ENCODE peak calls at places on chromosomes 7 and 10, in four cellular contexts. B, Q, O and N are unnamed samples.

GRCh38 chr7:131436384-131436783 is 108.7 kb downstream of the MKLN1 start:
- DNase-seq in B (no peak), Q (no peak), O (no peak), N (no peak)

GRCh38 chr7:2959828-2960599 is 83.7 kb downstream of the CARD11 start:
- DNase-seq in O (no peak), Q (no peak), B (no peak), N (no peak)

GRCh38 chr7:143979999-143980398 is 20.1 kb upstream of the OR6B1 start:
- DNase-seq in Q (no peak), B (no peak), O (peak; percentile 29), N (no peak)

GRCh38 chr10:86194684-86195083 is 171.9 kb downstream of the GRID1 start:
- DNase-seq in O (no peak), Q (no peak), B (no peak), N (no peak)

GRCh38 chr10:64271983-64272382 is 750.8 kb downstream of the REEP3 start:
- DNase-seq in B (no peak), Q (no peak), O (peak; percentile 19), N (no peak)

GRCh38 chr10:98196985-98197384 is 62.5 kb downstream of the R3HCC1L start:
- DNase-seq in Q (no peak), B (no peak), O (no peak), N (no peak)

GRCh38 chr10:123974406-123974805 is 82.8 kb upstream of the CPXM2 start:
- DNase-seq in O (peak; percentile 91), Q (no peak), B (no peak), N (no peak)

GRCh38 chr7:33950047-33950714 is 44.8 kb downstream of the BMPER start:
- DNase-seq in Q (no peak), O (no peak), B (no peak), N (no peak)

GRCh38 chr10:20622522-20623270 is 274.4 kb downstream of the NEBL start:
- DNase-seq in Q (no peak), B (peak; percentile 6), O (no peak), N (no peak)

GRCh38 chr7:33774762-33775523 is 130.4 kb upstream of the BMPER start:
- DNase-seq in Q (no peak), O (no peak), B (no peak), N (no peak)

GRCh38 chr10:88361494-88361893 is 221.6 kb downstream of the RNLS start:
- DNase-seq in O (no peak), B (no peak), Q (no peak), N (no peak)

GRCh38 chr7:119270045-119270464 is 1002.9 kb upstream of the KCND2 start:
- DNase-seq in Q (peak; percentile 23), O (peak; percentile 42), B (peak; percentile 66), N (peak; percentile 3)

GRCh38 chr10:58813573-58813972 is 300.9 kb downstream of the BICC1 start:
- DNase-seq in Q (no peak), B (peak; percentile 73), O (no peak), N (no peak)

GRCh38 chr7:491292-491957 is 28.2 kb downstream of the PDGFA start:
- DNase-seq in B (peak; percentile 48), O (no peak), Q (no peak), N (no peak)

GRCh38 chr7:259751-260405 is 30.1 kb upstream of the FOXL3 start:
- DNase-seq in O (no peak), B (no peak), Q (no peak), N (no peak)

GRCh38 chr10:110392121-110392859 is 87.6 kb upstream of the SMNDC1 start:
- DNase-seq in O (no peak), Q (no peak), B (no peak), N (no peak)

GRCh38 chr10:42975558-42976352 is 101.1 kb upstream of the RET start:
- DNase-seq in B (peak; percentile 20), Q (no peak), O (no peak), N (peak; percentile 18)

GRCh38 chr7:45088821-45089313 is at the start of gene NACAD:
- DNase-seq in B (no peak), Q (no peak), O (peak; percentile 83), N (peak; percentile 29)

GRCh38 chr10:79403441-79404230 is 41.8 kb downstream of the ZCCHC24 start:
- DNase-seq in O (no peak), Q (no peak), B (peak; percentile 87), N (no peak)

GRCh38 chr7:125924037-125924436 is 994.4 kb upstream of the POT1 start:
- DNase-seq in B (no peak), O (no peak), Q (no peak), N (no peak)

GRCh38 chr10:23742368-23742767 is 303.5 kb downstream of the OTUD1 start:
- DNase-seq in Q (no peak), O (no peak), B (no peak), N (no peak)

GRCh38 chr7:120981117-120981516 is 7.4 kb upstream of the CPED1 start:
- DNase-seq in B (no peak), Q (no peak), O (no peak), N (no peak)

DNA sequence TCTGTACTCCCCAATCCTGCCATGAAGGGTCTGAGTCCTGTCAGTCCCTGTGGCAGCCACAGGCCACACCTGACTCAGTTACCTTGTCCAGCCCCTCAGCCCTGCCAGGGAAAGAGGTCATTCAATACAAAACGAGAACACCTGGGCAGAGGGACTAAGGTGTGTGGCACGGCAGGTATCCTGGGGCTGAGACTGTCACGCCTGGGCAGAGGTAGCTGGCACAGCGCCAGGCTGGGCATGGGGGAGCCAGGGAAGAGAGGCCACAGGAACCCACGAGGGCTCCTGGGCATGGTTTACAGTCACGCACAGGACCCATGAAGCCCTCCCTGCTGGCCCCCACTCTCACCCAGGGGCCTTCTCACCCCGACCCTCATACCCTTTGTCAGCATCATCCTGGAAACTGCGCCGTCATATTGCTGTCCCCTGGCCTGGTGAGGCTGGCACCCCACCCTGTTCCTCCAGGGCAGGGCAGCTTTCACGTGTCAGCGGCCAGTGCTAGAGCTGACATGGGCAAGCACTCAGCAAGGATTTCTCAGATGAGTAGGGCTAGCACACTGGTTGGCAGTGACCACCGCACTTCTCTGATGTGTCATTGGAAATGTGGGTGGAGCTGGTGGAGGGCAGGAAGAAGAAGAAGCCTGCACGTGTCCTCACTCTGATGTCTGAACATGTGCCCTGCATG is 42.7 kb downstream of the LRRC18 start:
- DNase-seq in Q (no peak), B (no peak), O (no peak), N (no peak)
- TF ChIP-seq USF2 in Q (no peak), B (no peak), O (no peak), N (no peak)

DNA sequence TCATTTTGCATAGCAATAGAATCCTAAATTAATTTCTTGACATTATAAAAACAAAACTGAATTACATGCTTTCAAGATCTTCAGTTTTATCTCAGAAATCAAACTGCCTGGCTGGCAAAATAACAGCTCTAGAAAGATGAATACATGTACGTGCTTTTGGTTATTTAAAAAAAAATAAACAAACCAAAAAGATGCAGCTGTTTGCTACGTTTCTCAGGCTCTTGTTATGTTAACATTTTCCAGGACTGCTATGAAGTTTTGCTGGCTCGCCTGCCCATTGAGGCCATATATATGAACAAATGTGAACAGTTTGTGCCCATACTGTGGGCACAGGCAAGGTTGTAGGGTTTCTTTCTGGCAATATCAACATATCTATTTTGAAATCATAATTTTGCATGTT is 86.6 kb downstream of the ODAD2 start:
- DNase-seq in B (no peak), Q (no peak), O (no peak), N (no peak)
- TF ChIP-seq PHF8 in B (no peak), Q (no peak), O (no peak), N (no peak)

GRCh38 chr7:81158189-81158588 is 239.3 kb upstream of the SEMA3C start:
- DNase-seq in Q (no peak), B (no peak), O (no peak), N (no peak)
- TF ChIP-seq EP300 in Q (no peak), B (no peak), O (no peak), N (no peak)

DNA sequence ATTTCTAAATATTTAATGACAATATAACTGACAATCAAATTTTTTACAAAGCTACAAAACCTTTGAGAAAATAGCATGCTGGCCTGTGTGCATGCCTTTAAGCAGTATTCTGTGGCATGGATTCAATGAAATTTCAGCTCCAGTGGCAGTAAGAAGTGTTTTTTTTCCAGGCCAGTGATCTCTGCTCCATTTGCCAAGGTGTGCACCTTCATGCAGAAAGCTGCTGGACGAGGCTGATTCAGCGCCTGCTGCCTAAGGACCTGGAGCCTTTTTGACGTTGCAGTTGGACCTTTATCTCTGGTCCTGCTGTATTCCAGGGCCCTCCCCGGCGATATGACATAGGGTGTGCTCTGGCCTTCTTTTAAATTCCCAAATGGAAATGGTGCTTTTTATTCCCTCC is 26.6 kb downstream of the VWC2 start:
- DNase-seq in O (no peak), B (no peak), Q (no peak), N (no peak)
- TF ChIP-seq USF2 in O (no peak), B (no peak), Q (no peak), N (no peak)

GRCh38 chr7:35889001-35889400 is 88.1 kb downstream of the SEPTIN7 start:
- DNase-seq in Q (no peak), O (no peak), B (no peak), N (no peak)
- TF ChIP-seq PHF8 in Q (no peak), O (no peak), B (no peak), N (no peak)

DNA sequence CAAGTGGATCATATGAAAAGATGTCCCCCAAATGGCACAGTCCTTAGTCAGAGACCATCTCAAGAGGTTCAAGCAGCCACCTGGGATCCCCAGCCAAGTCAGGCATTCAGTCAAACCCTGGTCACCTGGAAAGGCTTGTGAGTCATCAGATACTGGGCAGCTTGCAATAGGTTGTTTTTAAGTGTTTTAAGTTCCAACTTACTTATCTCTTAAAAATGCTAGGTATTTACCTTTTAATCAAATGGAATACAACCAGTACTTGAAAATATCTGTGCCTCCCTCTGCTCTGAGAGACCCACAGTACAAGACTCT is 262.2 kb downstream of the WDR11 start:
- DNase-seq in Q (peak; percentile 27), O (no peak), B (no peak), N (no peak)
- TF ChIP-seq EP300 in Q (no peak), O (no peak), B (no peak), N (no peak)

GRCh38 chr7:5767066-5767465 is 14.4 kb downstream of the RNF216 start:
- DNase-seq in O (no peak), B (no peak), Q (no peak), N (no peak)
- TF ChIP-seq USF2 in O (no peak), B (no peak), Q (no peak), N (no peak)